ENCODE peak calls at places on chromosomes 11 and 22, in four cellular contexts. S is HFF-Myc, X is right lobe of liver, Y is body of pancreas. J is an unnamed sample.

GRCh38 chr11:103007521-103007920 is 52.0 kb upstream of the MMP13 start:
- DNase-seq in S (no peak), X (no peak), Y (no peak), J (peak)

GRCh38 chr11:118882489-118882888 is 1.2 kb upstream of the CXCR5 start:
- DNase-seq in S (no peak), X (no peak), Y (no peak), J (no peak)

GRCh38 chr11:110428956-110429613 is 663 bp upstream of the FDX1 start:
- DNase-seq in S (no peak), X (no peak), Y (no peak), J (no peak)

GRCh38 chr22:29202231-29203192 is 3.2 kb upstream of the EMID1 start:
- DNase-seq in S (no peak), X (peak), Y (no peak), J (no peak)

GRCh38 chr11:103055174-103055890 is 36.6 kb downstream of the DCUN1D5 start:
- DNase-seq in S (peak), X (no peak), Y (no peak), J (no peak)

GRCh38 chr11:6203327-6203726 is 2.0 kb upstream of the C11orf42 start:
- DNase-seq in S (no peak), X (no peak), Y (no peak), J (no peak)

GRCh38 chr11:114595571-114595970 is at the start of gene NXPE4:
- DNase-seq in S (no peak), X (no peak), Y (no peak), J (no peak)

GRCh38 chr11:106770489-106771100 is 247.7 kb downstream of the GUCY1A2 start:
- DNase-seq in S (no peak), X (no peak), Y (no peak), J (no peak)

GRCh38 chr11:86972734-86973133 is 17.5 kb upstream of the FZD4 start:
- DNase-seq in S (no peak), X (no peak), Y (no peak), J (no peak)

GRCh38 chr11:37108436-37109204 is 510.6 kb upstream of the RAG2 start:
- DNase-seq in S (no peak), X (no peak), Y (no peak), J (no peak)

GRCh38 chr11:89381094-89381493 is 110.1 kb downstream of the NOX4 start:
- DNase-seq in S (peak), X (no peak), Y (no peak), J (peak)

GRCh38 chr11:113278481-113278880 is 35.9 kb upstream of the TTC12 start:
- DNase-seq in S (no peak), X (no peak), Y (no peak), J (no peak)

GRCh38 chr11:95154514-95154913 is 64.9 kb downstream of the ENDOD1 start:
- DNase-seq in S (no peak), X (peak), Y (peak), J (no peak)

GRCh38 chr11:33892906-33893594 is 1.2 kb upstream of the LMO2 start:
- DNase-seq in S (no peak), X (no peak), Y (no peak), J (no peak)

GRCh38 chr11:8709002-8709672 is 26.5 kb downstream of the RPL27A start:
- DNase-seq in S (peak), X (peak), Y (peak), J (peak)

GRCh38 chr22:30667092-30667485 is 586 bp downstream of the DUSP18 start:
- DNase-seq in S (no peak), X (no peak), Y (no peak), J (no peak)

GRCh38 chr11:116535954-116536353 is 236.8 kb downstream of the BUD13 start:
- DNase-seq in S (no peak), X (peak), Y (no peak), J (no peak)

DNA sequence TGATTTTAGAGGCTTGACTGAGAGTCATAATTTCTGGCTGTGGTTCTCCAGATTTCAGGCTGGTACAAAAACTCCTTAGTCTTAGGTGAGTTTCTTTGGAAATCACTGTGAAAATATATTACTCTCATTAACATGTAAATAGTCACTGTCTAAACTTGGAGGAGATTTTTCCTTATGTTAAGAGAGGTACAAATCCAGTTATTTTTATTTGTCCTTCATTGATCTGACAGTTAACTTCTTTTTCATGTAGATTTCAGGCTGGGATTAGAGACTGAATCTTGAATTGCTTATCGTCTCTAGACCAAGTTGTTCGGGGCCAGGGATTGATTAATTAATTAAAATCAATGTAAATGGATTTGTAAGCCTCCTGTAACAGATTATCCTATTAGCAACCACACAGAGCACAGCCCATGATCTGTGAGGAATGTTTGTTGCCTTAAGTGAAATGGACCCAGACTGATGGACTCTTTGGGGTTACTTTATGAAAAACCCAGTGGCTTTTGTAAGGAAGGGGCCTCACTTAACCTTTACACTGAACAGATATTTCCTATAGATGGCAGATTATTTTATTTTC is 21.1 kb downstream of the TEAD1 start:
- DNase-seq in S (no peak), X (no peak), Y (no peak), J (no peak)
- H3K4me3 ChIP-seq in S (no peak), X (no peak), Y (no peak), J (no peak)

GRCh38 chr11:73929388-73929787 is 21.4 kb upstream of the DNAJB13 start:
- DNase-seq in S (no peak), X (no peak), Y (no peak), J (no peak)

GRCh38 chr11:73931951-73932350 is 18.9 kb upstream of the DNAJB13 start:
- DNase-seq in S (no peak), X (no peak), Y (no peak), J (no peak)

DNA sequence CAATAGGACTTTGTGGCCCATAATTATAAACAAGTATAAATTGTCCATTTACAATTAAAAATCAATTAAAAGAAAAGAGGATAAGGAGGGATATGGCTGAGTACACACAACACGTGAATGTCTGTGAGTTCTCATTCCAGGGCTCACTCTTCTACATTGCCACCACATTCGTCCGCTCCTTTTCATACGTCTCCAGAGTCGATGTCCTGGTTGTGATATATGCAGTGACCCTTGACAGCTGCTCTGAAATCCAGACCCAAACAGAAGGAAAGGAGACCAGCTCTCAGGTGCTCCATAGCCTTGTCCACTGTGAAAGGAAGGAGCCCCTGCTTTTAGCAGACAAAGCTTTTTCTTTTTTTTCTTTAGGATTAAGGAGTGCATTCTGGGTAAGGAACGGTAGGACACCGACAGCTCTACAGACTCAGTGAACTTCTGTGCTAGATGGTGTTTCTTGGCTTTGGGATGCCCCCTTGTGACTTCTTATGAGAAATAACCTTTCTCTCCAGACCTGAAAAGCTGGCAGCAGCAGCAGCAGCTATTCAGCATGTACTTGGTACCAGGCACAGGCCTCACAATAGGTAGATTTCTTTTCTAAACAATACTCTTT is 19.7 kb upstream of the DNAJB13 start:
- DNase-seq in S (peak), X (no peak), Y (peak), J (peak)
- TF ChIP-seq CTCF in S (peak), X (peak), Y (peak), J (peak)

GRCh38 chr22:43996981-43997265 is 27.2 kb upstream of the PARVB start:
- DNase-seq in S (no peak), X (no peak), Y (no peak), J (no peak)
- H3K4me3 ChIP-seq in S (no peak), X (no peak), Y (no peak), J (no peak)

DNA sequence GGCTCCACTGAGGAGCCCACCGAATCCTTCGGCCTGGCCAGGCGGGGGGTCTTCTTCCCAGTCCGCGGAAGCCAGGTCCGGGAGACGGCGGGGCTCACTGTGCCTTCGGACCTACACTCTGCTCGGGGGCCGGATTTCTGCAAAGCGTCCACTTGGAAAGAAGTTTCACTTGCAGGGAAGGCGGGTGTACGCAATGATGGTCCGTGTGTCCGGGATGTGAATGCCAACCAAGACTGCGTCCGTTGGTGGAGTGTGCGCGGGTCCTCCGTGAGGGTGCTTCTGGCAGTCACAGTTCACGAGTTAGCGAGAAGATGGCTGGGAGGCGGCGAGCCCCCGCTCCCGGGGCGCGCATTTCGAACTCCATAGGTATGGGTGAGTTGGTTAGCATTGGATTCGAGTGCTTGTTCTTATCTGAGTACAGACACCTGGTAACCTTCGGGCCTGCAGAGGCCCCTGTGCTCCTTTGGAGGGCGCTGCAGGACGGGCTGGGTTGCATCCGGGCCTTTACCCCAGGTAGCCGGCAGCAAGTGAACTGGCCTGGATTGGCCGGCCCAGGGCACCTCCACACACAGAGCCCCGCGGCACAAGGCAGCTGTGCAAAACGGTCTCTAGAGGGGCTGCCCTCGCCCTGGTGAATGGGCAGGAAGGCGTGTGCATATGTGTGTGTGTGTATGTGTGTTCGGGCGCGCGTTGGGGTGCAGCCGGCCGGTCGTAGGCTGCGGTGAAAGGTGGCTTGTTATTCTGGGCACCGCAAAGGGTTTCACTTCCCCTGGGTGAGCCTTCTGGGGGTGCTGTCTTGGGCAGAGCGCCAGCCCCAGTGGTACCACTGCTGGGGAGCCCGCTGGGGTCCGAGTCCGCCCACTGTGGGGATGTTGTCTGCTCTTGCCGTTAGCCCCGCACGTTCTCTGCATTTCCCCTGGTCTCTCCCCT is 13.3 kb upstream of the CYP2R1 start:
- DNase-seq in S (no peak), X (peak), Y (peak), J (no peak)
- TF ChIP-seq CTCF in S (peak), X (peak), Y (peak), J (peak)

DNA sequence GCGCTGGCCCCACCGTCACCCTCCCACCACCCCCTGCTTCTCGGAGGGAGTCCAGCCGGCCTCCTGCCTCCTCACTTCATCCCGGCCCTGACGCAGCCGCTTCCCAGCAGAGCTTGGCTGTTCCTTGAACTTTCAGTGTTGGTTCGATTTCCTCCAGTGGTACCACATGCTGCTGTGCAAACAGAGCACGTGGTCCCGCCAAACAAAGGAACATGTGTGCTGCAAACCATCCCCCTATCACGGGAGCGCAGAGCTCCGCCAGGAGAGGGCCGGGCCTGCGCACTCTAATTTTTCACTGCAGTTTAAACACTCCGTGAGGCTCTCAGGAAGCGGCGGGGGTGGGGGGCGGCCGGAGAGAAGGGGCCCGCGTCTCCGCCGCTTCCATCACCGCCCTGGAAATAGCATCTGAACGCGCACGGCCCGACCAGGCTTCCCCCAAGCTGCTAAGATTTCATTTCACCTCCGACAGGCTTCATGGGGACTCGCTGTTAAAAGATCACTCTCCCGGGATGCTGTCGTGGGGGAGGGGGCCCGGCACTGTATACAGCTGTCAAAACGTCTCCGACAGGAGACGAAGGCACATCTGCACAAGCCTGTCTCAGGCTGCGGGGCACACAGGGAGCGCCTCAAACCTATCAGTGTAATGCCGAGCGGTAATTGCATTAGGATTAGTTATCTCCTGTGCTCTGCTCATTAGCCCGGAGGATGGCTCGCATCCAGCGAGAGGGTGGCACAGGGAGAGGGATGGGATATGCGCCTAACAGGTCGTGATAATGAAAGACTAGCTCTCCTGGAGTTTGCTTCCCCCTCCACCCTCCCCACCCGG is 269.9 kb upstream of the SORL1-AS1 start:
- DNase-seq in S (peak), X (peak), Y (peak), J (peak)
- H3K4me3 ChIP-seq in S (peak), X (peak), Y (no peak), J (peak)

GRCh38 chr22:21759631-21760030 is 24.0 kb upstream of the YPEL1 start:
- DNase-seq in S (no peak), X (no peak), Y (no peak), J (no peak)

GRCh38 chr22:21755855-21756284 is 20.3 kb upstream of the YPEL1 start:
- DNase-seq in S (no peak), X (no peak), Y (no peak), J (no peak)

GRCh38 chr22:21759133-21759532 is 23.5 kb upstream of the YPEL1 start:
- DNase-seq in S (no peak), X (no peak), Y (no peak), J (no peak)

GRCh38 chr22:21758465-21758864 is 22.9 kb upstream of the YPEL1 start:
- DNase-seq in S (no peak), X (no peak), Y (no peak), J (no peak)

GRCh38 chr22:21758056-21758455 is 22.5 kb upstream of the YPEL1 start:
- DNase-seq in S (no peak), X (no peak), Y (no peak), J (no peak)
- TF ChIP-seq CTCF in S (no peak), X (no peak), Y (no peak), J (no peak)

DNA sequence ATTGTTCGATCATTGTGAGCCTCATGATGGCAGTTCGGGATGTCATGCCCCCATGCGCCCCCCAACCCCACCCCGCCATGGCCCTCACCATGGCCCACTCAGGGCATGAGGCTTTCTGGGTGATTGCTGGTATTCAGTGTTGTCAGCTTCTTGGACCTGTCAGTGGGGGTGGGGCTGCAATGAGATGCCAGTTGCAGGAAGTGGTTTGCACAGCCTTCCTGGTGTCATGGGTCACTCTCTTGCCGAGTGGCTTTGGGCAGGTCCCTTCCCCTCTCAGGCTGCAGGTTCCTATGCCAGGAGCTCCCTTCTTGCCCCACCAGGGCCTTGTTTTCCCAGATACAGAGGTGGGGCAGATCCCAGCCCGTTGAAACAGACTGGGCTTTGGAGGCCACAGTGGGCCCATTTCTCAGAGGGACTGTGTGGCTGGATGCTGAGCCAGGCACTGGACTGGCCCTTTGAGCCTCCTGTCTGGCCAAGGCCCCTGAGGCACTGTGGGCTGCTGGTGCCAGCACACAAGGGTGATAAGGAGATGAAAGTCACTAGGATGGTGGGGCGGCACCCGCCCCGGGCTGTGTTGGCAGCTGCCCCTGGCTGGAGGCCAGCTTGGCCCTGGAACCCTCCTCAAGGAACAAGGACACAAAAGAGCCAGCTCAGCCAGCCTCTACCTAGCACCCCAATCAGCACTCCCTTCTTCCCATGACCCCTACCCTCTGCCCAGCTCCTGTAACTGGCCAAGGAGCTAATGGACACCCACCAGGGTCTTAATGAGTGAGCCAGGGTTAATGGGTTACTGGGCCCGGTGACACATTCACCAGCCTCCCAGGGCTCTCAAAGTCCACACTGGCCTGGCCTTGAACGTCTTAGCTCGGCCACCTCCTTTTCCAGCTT is 1.5 kb upstream of the GGT1 start:
- DNase-seq in S (no peak), X (peak), Y (peak), J (no peak)
- H3K4me3 ChIP-seq in S (no peak), X (no peak), Y (no peak), J (no peak)

GRCh38 chr11:64892838-64893193 is 14.4 kb upstream of the EHD1 start:
- DNase-seq in S (no peak), X (no peak), Y (peak), J (no peak)

GRCh38 chr11:64894812-64895452 is 16.5 kb upstream of the EHD1 start:
- DNase-seq in S (no peak), X (no peak), Y (no peak), J (no peak)

GRCh38 chr11:64894070-64894811 is 15.8 kb upstream of the EHD1 start:
- DNase-seq in S (no peak), X (peak), Y (peak), J (no peak)

GRCh38 chr11:64892411-64892831 is 14.0 kb upstream of the EHD1 start:
- DNase-seq in S (no peak), X (no peak), Y (no peak), J (no peak)

GRCh38 chr11:64893194-64894069 is 15.0 kb upstream of the EHD1 start:
- DNase-seq in S (no peak), X (peak), Y (peak), J (no peak)
- TF ChIP-seq CTCF in S (no peak), X (peak), Y (peak), J (no peak)

DNA sequence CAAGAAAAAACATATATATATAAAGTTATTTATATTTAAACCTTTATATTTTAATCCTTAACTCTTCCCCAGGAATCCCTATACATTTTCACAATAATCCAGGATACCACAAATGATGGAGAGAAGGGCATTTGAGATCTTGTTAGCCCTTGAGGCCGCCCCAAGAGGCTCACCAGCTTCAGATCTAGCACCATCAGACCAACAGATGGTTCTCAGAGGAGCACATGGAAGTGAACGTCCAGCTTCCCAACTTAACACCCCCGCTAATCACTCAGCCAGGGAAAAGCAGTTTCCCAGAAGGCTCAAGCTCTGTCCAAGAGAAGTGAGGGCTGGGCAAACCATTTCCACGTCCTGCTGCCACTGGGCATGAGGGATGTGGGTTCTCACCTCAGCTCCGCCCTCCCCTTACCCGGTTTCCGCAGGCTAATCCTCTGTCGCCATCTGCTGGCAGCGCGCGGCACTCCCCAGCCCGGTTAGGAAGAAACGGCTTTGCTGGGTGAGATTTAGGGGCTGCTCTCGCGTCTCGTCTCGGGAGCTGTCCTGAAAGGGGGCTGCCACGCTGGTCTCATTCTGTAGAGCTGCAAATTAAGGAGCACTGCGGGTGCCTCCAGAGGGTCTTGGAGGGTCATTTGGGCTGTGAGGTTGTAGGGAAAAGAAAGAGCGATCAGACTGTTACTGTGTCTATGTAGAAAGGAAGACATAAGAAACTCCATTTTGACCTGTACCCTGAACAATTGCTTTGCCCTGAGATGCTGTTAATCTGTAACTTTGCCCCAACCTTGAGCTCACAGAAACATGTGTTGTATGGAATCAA is 6.8 kb upstream of the FAM111A start:
- DNase-seq in S (peak), X (peak), Y (peak), J (peak)
- H3K4me3 ChIP-seq in S (no peak), X (no peak), Y (no peak), J (no peak)

GRCh38 chr11:78684377-78684776 is 109.7 kb upstream of the NARS2 start:
- DNase-seq in S (no peak), X (no peak), Y (no peak), J (no peak)
- TF ChIP-seq CTCF in S (no peak), X (no peak), Y (no peak), J (no peak)

J was measured in retinal pigment epithelial cell.